ENCODE peak calls at places on chromosomes 3 and 15, in seven cellular contexts. R, K, J, H, T, B and X are unnamed samples.
A peak's percentile ranks its signal among the peaks of the same experiment; 100 is the strongest.

GRCh38 chr3:173306110-173306509 is 91.4 kb upstream of the NLGN1 start:
- DNase-seq in B (no peak), J (no peak), R (no peak), H (no peak), K (no peak), T (no peak), X (no peak)

GRCh38 chr3:100782906-100783305 is 73.6 kb downstream of the TFG start:
- DNase-seq in R (no peak), T (no peak), B (no peak), H (no peak), J (no peak), K (no peak), X (no peak)

GRCh38 chr3:33047842-33048834 is 48.8 kb downstream of the GLB1 start:
- DNase-seq in H (no peak), B (no peak), K (no peak), T (no peak), R (peak; percentile 88), J (peak; percentile 60), X (no peak)

GRCh38 chr3:58191361-58191991 is 19.3 kb downstream of the DNASE1L3 start:
- DNase-seq in T (no peak), B (no peak), J (no peak), K (no peak), R (no peak), H (no peak), X (no peak)

GRCh38 chr3:39919281-39919680 is 109.9 kb downstream of the MYRIP start:
- DNase-seq in J (no peak), R (no peak), H (no peak), T (no peak), B (no peak), K (no peak), X (no peak)

GRCh38 chr3:155283092-155284056 is 10.1 kb downstream of the STRIT1 start:
- DNase-seq in B (no peak), K (no peak), H (no peak), J (no peak), R (no peak), T (no peak), X (no peak)

GRCh38 chr15:93179072-93179471 is 90.1 kb upstream of the RGMA start:
- DNase-seq in K (no peak), H (no peak), R (no peak), J (peak; percentile 92), B (peak; percentile 69), T (no peak), X (no peak)

GRCh38 chr15:75720787-75721461 is 8.3 kb upstream of the CSPG4 start:
- DNase-seq in H (peak; percentile 90), J (peak; percentile 87), B (no peak), R (no peak), K (peak; percentile 82), T (no peak), X (no peak)

GRCh38 chr3:43960448-43960840 is 269.7 kb downstream of the ABHD5 start:
- DNase-seq in R (no peak), J (peak; percentile 30), T (no peak), H (no peak), B (no peak), K (no peak), X (no peak)

GRCh38 chr3:188088948-188089685 is 64.8 kb upstream of the LPP start:
- DNase-seq in J (no peak), R (no peak), T (no peak), H (no peak), K (no peak), B (no peak), X (no peak)

GRCh38 chr3:10419637-10420232 is 85.7 kb downstream of the ATP2B2 start:
- DNase-seq in H (no peak), J (no peak), B (no peak), R (peak; percentile 39), T (no peak), K (no peak), X (peak; percentile 20)

GRCh38 chr15:74220475-74221248 is 15.5 kb upstream of the CCDC33 start:
- DNase-seq in K (no peak), J (no peak), H (no peak), R (no peak), B (no peak), T (no peak), X (no peak)

DNA sequence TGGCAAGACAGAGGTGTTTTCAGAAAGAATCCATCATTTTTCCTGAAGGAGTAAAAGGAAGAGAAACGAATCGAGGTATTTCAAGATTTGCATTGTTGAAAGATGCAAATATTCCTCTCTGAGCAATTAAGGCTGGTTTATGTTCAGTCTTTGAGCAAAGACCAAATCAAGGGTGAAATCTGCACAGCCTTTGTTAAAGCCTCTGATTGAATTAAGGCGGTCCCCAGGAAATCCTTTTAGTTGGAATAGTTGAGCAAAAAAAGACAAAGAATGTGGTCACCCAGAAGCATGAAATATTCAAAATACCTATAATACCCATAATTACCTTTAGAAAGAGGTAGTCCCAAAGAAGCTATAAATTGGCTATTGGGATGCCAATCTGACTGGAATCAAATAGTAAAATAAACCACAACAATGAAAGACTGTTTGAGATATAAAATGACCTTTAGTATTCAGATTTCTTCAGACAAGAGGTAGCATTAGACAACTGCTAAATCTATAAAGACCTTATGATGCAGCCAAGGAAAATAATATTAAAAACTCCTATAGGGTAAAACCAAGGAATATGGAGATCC is 1218.1 kb downstream of the ROBO2 start:
- DNase-seq in B (no peak), R (no peak), T (no peak), J (no peak), K (no peak), H (no peak), X (no peak)
- H3K27ac ChIP-seq in B (no peak overlapping the region), R (no peak overlapping the region), T (no peak overlapping the region), J (no peak overlapping the region), K (no peak overlapping the region), H (no peak overlapping the region), X (no peak overlapping the region)

GRCh38 chr3:15794303-15794771 is 3.4 kb downstream of the ANKRD28 start:
- DNase-seq in H (no peak), R (no peak), B (no peak), T (no peak), K (no peak), J (no peak), X (no peak)
- H3K27ac ChIP-seq in H (peak overlapping the region; percentile 68), R (peak overlapping the region; percentile 76), B (peak overlapping the region; percentile 60), T (peak overlapping the region; percentile 74), K (no peak overlapping the region), J (no peak overlapping the region), X (no peak overlapping the region)

DNA sequence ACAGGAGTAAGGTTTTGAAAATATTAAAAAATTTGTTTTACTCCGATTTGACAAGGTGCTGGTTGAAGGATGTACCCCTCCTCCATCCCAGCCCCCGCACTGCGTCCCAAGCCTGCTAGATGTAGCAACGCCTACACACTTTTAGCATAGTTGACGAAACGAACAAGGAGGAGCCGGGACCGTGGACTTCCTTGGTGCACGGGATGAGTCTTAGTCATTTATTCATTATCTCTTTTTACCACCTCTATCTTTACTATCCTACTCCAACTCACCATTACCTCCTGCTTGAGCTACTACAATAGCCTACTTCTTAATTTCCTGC is 10.6 kb downstream of the PRICKLE2 start:
- DNase-seq in T (no peak), H (no peak), J (no peak), B (no peak), K (no peak), R (no peak), X (no peak)
- H3K27ac ChIP-seq in T (peak overlapping the region; percentile 66), H (peak overlapping the region; percentile 81), J (no peak overlapping the region), B (peak overlapping the region; percentile 70), K (no peak overlapping the region), R (no peak overlapping the region), X (no peak overlapping the region)

GRCh38 chr3:52313774-52314188 is 2.3 kb upstream of the DNAH1 start:
- DNase-seq in J (no peak), T (no peak), B (no peak), R (no peak), H (no peak), K (no peak), X (no peak)

GRCh38 chr3:52314495-52314894 is 1.6 kb upstream of the DNAH1 start:
- DNase-seq in T (no peak), B (no peak), R (no peak), K (no peak), J (no peak), H (no peak), X (no peak)

GRCh38 chr3:52315977-52316764 is at the start of gene DNAH1:
- DNase-seq in H (no peak), T (no peak), B (no peak), J (no peak), K (no peak), R (no peak), X (no peak)

GRCh38 chr3:52313188-52313773 is 2.8 kb upstream of the DNAH1 start:
- DNase-seq in B (no peak), H (no peak), R (no peak), T (no peak), K (no peak), J (no peak), X (no peak)

DNA sequence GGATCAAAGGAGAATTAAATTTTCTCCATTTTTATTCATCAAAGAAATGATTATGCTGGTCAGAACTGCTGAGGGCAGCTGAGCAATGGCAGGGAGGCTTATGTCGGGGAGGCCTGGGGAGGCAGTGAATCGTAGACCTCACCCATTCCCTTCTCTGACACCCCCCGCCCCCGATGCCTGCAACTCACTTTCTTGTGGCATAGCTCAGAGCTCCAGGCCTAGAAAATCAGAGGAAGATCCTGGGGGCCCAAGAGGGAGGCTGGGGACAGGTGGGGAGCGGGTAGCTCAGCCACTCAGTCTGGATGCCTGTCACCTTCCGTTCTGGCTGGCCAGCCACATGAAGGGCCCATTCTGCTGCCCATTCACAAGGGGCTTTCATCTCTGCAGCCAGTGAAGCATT is 1.1 kb upstream of the DNAH1 start:
- DNase-seq in H (no peak), T (no peak), K (no peak), R (no peak), J (no peak), B (no peak), X (no peak)
- H3K27ac ChIP-seq in H (no peak overlapping the region), T (no peak overlapping the region), K (no peak overlapping the region), R (no peak overlapping the region), J (no peak overlapping the region), B (no peak overlapping the region), X (no peak overlapping the region)